ENCODE peak calls at places on chromosomes 6 and 20, in nine cellular contexts. K is choroid plexus epithelial cell, E is GM23338, H is cardiac muscle cell, Q is fibroblast of the aortic adventitia, X is right lobe of liver, Z is stomach, I is left ventricle myocardium inferior, J is OCI-LY7. F is an unnamed sample.

GRCh38 chr6:157181649-157182048 is 141.7 kb downstream of the TMEM242 start:
- DNase-seq in H (no peak), K (no peak), X (no peak), I (no peak), E (no peak), Z (no peak), Q (no peak), J (no peak), F (no peak)

GRCh38 chr6:148426317-148426977 is 83.8 kb downstream of the SASH1 start:
- DNase-seq in J (no peak), K (no peak), X (no peak), I (no peak), H (no peak), Q (no peak), Z (no peak), E (no peak), F (no peak)

GRCh38 chr6:170032706-170033309 is 258.1 kb downstream of the DLL1 start:
- DNase-seq in X (no peak), Q (no peak), H (no peak), E (no peak), I (no peak), J (no peak), K (no peak), Z (peak), F (no peak)

GRCh38 chr6:139154885-139155547 is 20.1 kb downstream of the HECA start:
- DNase-seq in E (no peak), I (no peak), Z (no peak), J (no peak), H (no peak), Q (no peak), X (no peak), K (no peak), F (no peak)

GRCh38 chr6:86107985-86108384 is 465.3 kb upstream of the SYNCRIP start:
- DNase-seq in X (no peak), H (no peak), I (no peak), K (no peak), Z (no peak), E (no peak), J (no peak), Q (no peak), F (no peak)

GRCh38 chr6:17768388-17768787 is 61.7 kb upstream of the NUP153 start:
- DNase-seq in H (peak), Z (no peak), X (no peak), Q (peak), K (peak), J (no peak), I (no peak), E (peak), F (no peak)

GRCh38 chr6:166905013-166905412 is 51.3 kb downstream of the RNASET2 start:
- DNase-seq in I (no peak), J (no peak), Q (no peak), X (no peak), Z (no peak), K (no peak), H (no peak), E (no peak), F (no peak)

GRCh38 chr6:158653577-158654354 is 3.9 kb downstream of the SYTL3 start:
- DNase-seq in H (peak), Q (no peak), K (no peak), J (no peak), X (no peak), E (no peak), I (no peak), Z (peak), F (no peak)

GRCh38 chr6:36769676-36770499 is 69.4 kb downstream of the CPNE5 start:
- DNase-seq in Q (peak), I (no peak), X (no peak), J (peak), Z (peak), H (peak), K (peak), E (no peak), F (no peak)

GRCh38 chr6:150118208-150118607 is 24.6 kb upstream of the PPP1R14C start:
- DNase-seq in Q (no peak), I (no peak), J (no peak), X (no peak), H (no peak), Z (no peak), E (no peak), K (no peak), F (no peak)

GRCh38 chr6:40536442-40536841 is 50.7 kb downstream of the LRFN2 start:
- DNase-seq in J (no peak), X (no peak), Z (no peak), K (peak), Q (no peak), E (peak), I (no peak), H (peak), F (no peak)

GRCh38 chr20:47476452-47476851 is 25.2 kb upstream of the NCOA3 start:
- DNase-seq in X (no peak), Q (no peak), H (no peak), Z (no peak), E (no peak), K (no peak), I (no peak), J (no peak), F (no peak)

GRCh38 chr6:89930789-89931188 is 36.5 kb downstream of the GJA10 start:
- DNase-seq in H (no peak), K (no peak), X (no peak), I (no peak), Z (no peak), J (no peak), Q (no peak), E (no peak), F (no peak)

GRCh38 chr6:123830110-123830509 is 26.4 kb downstream of the NKAIN2 start:
- DNase-seq in Z (no peak), I (no peak), Q (no peak), J (no peak), X (no peak), K (no peak), H (peak), E (peak), F (no peak)

GRCh38 chr6:53510751-53511150 is 34.1 kb downstream of the GCLC start:
- DNase-seq in I (no peak), H (no peak), E (no peak), K (no peak), J (no peak), Z (no peak), Q (no peak), X (no peak), F (no peak)

GRCh38 chr6:83868639-83869038 is 9.2 kb downstream of the CYB5R4 start:
- DNase-seq in J (no peak), K (peak), H (peak), I (no peak), E (no peak), X (no peak), Z (no peak), Q (peak), F (no peak)

GRCh38 chr6:126094411-126094810 is 108.1 kb downstream of the TRMT11 start:
- DNase-seq in K (no peak), Q (no peak), I (no peak), H (no peak), E (no peak), X (no peak), J (no peak), Z (no peak), F (no peak)

GRCh38 chr20:62834967-62835730 is 18.3 kb downstream of the COL9A3 start:
- DNase-seq in Z (no peak), E (no peak), K (no peak), H (no peak), Q (no peak), X (no peak), J (no peak), I (no peak), F (no peak)

GRCh38 chr6:39926668-39927067 is 7.6 kb downstream of the MOCS1 start:
- DNase-seq in E (no peak), H (no peak), X (peak), Z (no peak), J (no peak), I (no peak), Q (no peak), K (no peak), F (no peak)

GRCh38 chr6:33590531-33591198 is 10.6 kb upstream of the BAK1 start:
- DNase-seq in J (peak), X (no peak), E (no peak), I (no peak), Q (no peak), H (no peak), K (no peak), Z (peak), F (no peak)

GRCh38 chr6:19465760-19466159 is 371.4 kb upstream of the ID4 start:
- DNase-seq in H (peak), E (no peak), Q (peak), J (no peak), Z (no peak), I (no peak), X (no peak), K (peak), F (no peak)

GRCh38 chr20:33993800-33994623 is at the start of gene RALY:
- DNase-seq in K (peak), H (peak), I (peak), Z (peak), J (peak), Q (peak), E (peak), X (peak), F (no peak)

GRCh38 chr6:41536884-41537347 is 9.3 kb upstream of the FOXP4 start:
- DNase-seq in H (peak), Q (no peak), K (no peak), E (no peak), X (peak), Z (peak), I (no peak), J (no peak), F (no peak)

GRCh38 chr20:51036226-51036625 is 13.3 kb upstream of the KCNG1 start:
- DNase-seq in K (no peak), J (no peak), H (no peak), Z (no peak), X (no peak), E (no peak), Q (no peak), I (no peak), F (no peak)

GRCh38 chr6:130958468-130958867 is 104.6 kb downstream of the EPB41L2 start:
- DNase-seq in K (peak), Z (no peak), H (peak), J (no peak), I (no peak), X (no peak), Q (no peak), E (no peak), F (no peak)

GRCh38 chr6:144266091-144266649 is 19.0 kb upstream of the UTRN start:
- DNase-seq in E (peak), Z (peak), K (peak), I (peak), J (no peak), H (peak), X (no peak), Q (peak), F (no peak)

DNA sequence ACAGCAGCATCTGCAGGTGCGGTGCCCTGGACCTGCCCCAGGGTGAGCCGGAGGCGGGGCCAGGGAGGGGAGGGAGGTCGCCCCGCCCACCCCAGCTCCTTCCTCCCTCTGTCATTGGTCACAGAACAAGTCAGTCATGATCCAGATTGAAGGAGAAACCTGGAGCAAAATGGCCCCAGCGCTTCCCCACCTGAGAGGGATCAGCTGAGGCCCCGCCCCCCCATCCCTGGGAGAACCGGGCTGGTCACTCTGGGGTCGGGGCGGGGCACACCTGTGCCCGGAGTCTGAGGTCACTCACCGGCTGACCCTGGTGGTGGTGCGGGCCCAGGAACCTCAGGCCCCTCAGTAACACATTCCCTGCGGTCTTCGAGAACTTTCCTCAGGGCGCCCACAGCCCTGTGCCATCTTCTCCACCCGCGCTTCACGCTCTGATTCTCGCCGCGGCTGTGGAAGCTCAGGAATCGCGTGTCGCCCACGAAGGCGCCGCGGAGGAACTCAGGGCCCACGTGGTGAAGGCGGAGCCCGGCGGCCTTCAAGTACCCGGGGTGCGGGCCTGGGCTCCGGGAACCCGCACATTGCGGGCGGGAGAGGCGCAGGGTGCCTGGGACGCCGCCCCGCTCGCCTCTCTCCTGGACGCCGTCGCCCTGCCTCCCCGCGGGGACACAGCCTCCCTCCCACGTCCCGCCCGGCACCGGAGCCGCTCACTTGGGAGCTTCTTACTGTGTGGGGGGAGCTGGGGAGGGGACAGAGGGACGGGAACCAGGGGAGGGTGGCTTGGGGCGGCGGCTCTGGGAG is 36.4 kb upstream of the HLA-C start:
- DNase-seq in H (no peak), K (no peak), I (no peak), Q (no peak), X (peak), E (peak), Z (peak), J (peak), F (no peak)
- H3K4me3 ChIP-seq in H (no peak), K (no peak), I (peak), Q (no peak), X (peak), E (peak), Z (peak), J (no peak), F (no peak)

DNA sequence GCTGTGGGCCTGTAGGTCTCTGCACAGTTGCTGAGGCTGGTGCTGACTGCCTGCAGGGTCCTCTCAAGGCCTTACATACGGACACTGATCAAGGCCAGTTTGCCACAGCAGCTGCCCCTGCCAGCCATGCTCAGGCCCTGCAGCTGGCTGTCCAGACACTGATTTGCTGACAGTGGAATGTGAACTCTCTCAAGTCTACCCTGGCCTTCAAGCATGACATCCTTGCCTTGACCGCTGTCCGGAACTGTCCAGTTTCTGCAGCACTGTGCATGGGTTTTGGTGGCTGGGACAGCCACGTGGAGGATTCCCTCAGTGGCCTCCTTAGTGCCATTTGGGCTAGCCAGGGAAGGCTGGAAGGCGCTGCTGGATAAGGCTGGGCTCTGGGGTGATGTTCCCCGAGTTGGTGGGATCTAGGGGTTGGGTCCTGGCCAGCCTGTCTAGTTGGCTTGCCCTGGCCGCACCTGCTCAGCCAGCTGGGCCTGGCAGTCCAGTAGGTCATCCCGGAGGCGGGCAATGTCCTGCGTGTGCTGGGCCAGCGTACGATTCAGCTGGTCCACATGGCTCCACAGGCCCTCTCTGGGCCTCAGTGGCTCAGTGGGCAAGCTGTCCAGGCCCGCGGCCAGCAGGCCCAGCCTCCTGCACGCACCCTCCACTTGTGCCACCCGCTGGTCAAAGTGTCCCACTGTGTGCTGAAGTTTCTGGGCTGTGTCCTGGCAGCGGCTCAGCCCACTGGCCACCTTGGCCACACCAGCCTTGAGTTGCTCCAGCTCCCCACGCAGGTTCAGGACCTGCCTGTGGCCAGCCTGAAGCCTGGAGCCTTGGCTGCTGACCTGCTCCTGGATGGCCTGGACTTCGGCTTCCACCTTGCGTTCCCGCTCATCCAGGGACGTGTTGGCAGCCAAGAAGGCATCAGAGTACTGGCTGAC is 5.5 kb downstream of the EMILIN3 start:
- DNase-seq in Q (no peak), H (no peak), E (no peak), K (no peak), X (no peak), I (no peak), J (no peak), Z (no peak), F (no peak)
- TF ChIP-seq CTCF in Q (no peak), H (no peak), E (no peak), K (no peak), X (no peak), I (no peak), J (no peak), Z (no peak), F (no peak)

DNA sequence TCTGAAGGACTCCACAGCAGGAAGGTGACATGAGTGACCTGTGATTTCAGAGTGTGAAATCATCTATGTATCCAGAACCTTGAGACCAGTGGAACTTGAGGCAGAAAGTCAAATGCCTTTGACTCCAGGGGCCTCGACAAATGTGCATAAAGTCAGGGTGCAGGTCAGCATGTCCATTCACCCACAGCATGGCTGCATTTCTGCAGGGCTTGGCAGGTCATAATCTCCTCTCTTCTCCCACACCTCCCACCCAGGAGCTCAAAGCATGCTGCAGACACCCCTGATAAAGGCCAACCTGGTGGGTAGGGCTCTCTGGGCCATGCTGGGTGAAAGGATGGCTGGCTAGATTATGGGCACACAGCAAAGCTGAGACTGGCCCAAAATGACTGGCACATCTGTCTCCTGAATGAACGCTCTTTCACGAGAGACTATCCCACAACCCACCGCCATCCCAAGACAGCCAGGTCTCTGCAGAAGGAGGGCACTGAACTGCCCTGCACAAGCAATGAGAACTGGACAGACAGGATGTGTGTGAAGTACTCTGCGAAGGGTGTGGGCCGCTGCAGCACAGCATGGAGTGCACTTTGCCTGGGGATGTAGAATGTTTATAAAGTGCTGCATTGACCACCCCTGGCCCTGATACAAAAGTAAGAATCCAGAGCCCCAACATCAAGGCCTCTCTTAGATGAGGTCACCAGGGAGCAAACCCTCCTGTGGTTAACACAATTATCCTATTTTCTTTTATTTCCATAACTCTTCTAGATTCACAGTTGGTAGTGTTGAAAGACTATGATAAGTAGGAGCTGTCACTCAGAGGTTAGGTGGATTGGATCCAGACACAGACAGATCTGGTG is 78.2 kb upstream of the NXT1 start:
- DNase-seq in E (no peak), J (no peak), Q (no peak), X (no peak), Z (no peak), H (no peak), K (no peak), I (no peak), F (no peak)
- H3K4me3 ChIP-seq in E (no peak), J (no peak), Q (no peak), X (no peak), Z (no peak), H (no peak), K (no peak), I (no peak), F (no peak)

DNA sequence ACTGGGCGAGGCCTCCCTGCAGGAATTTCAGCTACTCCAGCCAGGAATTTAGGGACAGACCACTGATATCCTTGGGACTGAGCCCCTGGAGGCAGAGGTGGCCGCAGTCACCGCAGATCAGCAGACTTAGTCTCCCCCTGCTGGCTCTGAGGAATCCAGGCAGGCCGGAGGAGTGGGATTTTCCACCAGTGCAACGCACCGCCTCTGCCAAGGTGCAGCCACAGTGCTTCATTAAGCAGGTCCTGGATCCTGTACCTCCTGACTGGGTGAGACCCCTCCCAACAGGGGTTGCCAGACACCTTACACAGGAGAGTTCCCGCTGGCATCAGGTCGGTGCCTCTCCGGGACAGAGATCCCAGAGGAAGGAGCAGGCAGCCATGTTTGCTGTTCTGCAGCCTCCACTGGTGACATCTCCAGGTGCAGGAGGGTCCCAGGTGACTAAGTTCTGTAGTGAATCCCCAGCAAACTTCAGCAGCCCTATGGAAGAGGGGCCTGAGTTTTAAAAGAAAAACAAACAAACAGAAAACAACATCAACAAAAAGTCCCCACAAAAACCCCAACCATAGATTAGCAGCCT is 515.2 kb downstream of the FRK start:
- DNase-seq in J (no peak), X (no peak), E (peak), K (no peak), H (no peak), I (no peak), Z (no peak), Q (no peak), F (no peak)
- TF ChIP-seq CTCF in J (no peak), X (no peak), E (peak), K (no peak), H (no peak), I (peak), Z (no peak), Q (no peak), F (peak)

DNA sequence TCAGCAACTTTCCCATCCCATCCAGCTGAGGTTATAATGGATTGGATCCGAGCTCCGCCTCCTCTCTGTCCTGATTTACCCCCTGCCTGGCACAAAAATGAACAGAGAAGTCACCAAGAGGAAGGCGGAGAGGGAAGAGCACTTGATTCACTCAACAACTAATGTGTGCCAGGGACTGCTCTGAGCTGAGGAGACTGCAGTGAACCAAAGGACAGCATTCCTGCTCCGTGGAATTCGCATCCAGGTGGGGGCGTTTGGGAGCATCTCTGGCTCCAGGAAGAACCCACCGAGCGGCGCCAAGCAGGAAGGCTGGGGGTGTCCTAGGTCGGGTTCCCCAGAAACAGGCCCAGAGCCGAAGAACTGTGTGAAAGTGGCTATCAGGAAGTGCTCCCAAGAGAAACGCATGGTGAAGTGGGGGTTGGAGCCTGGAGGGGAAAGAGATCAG is 95.8 kb upstream of the NAA20 start:
- DNase-seq in K (no peak), J (no peak), Q (no peak), H (no peak), Z (no peak), I (peak), E (peak), X (no peak), F (no peak)
- H3K4me3 ChIP-seq in K (no peak), J (no peak), Q (no peak), H (no peak), Z (no peak), I (peak), E (no peak), X (no peak), F (no peak)